ENCODE peak calls at places on chromosomes 12 and 14, in nine cellular contexts. D is EL; Z is stimulated activated naive B cell treated with anti-CD40 and anti-IgM and Interleukin-4, amounts not matched to agents 10 μg/mL and 1 μg/mL and 100 μg/mL, for 72 hours; M is GF-D8; I is activated CD8-positive, alpha-beta memory T cell treated with anti-CD3 and anti-CD28 coated beads, Interleukin-2, amount 50 U/mL, for 48 hours; L is T-helper 1 cell; A is ureter; C is stimulated activated CD8-positive, alpha-beta memory T cell treated with anti-CD3 and anti-CD28 coated beads, Interleukin-4, amount 100 ng/mL, for 24 hours; P is NCI-H1694. V is an unnamed sample.
A peak's percentile ranks its signal among the peaks of the same experiment; 100 is the strongest.

GRCh38 chr14:70097576-70098256 is 91.0 kb downstream of the SLC8A3 start:
- DNase-seq in C (no peak), A (no peak), D (no peak), I (no peak), Z (no peak), L (no peak), M (no peak), P (peak; percentile 50), V (no peak)

GRCh38 chr14:75543786-75544185 is 21.5 kb downstream of the BATF start:
- DNase-seq in C (no peak), I (no peak), A (no peak), Z (no peak), L (no peak), M (no peak), P (no peak), D (no peak), V (no peak)

GRCh38 chr12:77992760-77993159 is 162.1 kb downstream of the NAV3 start:
- DNase-seq in Z (no peak), I (no peak), P (no peak), M (no peak), A (no peak), C (no peak), L (no peak), D (no peak), V (no peak)

GRCh38 chr12:76976777-76977465 is 88.4 kb downstream of the E2F7 start:
- DNase-seq in A (no peak), L (no peak), C (no peak), D (peak; percentile 8), M (no peak), I (no peak), P (no peak), Z (no peak), V (no peak)

GRCh38 chr14:53295985-53296582 is 143.0 kb upstream of the DDHD1 start:
- DNase-seq in C (no peak), Z (no peak), I (no peak), D (peak; percentile 43), M (no peak), P (peak; percentile 47), L (no peak), A (no peak), V (no peak)

GRCh38 chr12:38424436-38424835 is 107.9 kb downstream of the ALG10B start:
- DNase-seq in M (no peak), Z (no peak), L (no peak), I (no peak), D (no peak), P (no peak), A (no peak), C (no peak), V (no peak)

GRCh38 chr12:89575405-89575804 is 49.6 kb upstream of the POC1B start:
- DNase-seq in I (no peak), D (peak; percentile 47), M (no peak), L (no peak), P (no peak), Z (no peak), C (no peak), A (no peak), V (no peak)

GRCh38 chr14:103185051-103186027 is 62.1 kb downstream of the TNFAIP2 start:
- DNase-seq in Z (no peak), P (peak; percentile 92), D (peak; percentile 45), L (no peak), C (no peak), A (no peak), I (no peak), M (no peak), V (no peak)

GRCh38 chr12:95083938-95084337 is 10.5 kb upstream of the NR2C1 start:
- DNase-seq in Z (no peak), M (no peak), I (no peak), L (no peak), A (peak; percentile 55), C (no peak), P (no peak), D (peak; percentile 80), V (no peak)

GRCh38 chr14:71582705-71583104 is 349.5 kb upstream of the RGS6 start:
- DNase-seq in M (no peak), D (peak; percentile 84), I (no peak), A (no peak), L (no peak), P (no peak), C (no peak), Z (no peak), V (no peak)

V was measured in right lobe of liver.